ENCODE peak calls at places on chromosomes 1 and 21, in five cellular contexts. One of them, this sample, is unnamed. For H3K4me1, the result is how much of the 10 kb centered on the place peaks cover.

GRCh38 chr1:53257454-53258081 is 19.2 kb upstream of the MAGOH start:
- DNase-seq in tibial artery: no peak
- DNase-seq in ovary: no peak
- DNase-seq in fibroblast of lung: no peak
- DNase-seq in left ventricle myocardium inferior: no peak
- DNase-seq in this sample: no peak

GRCh38 chr1:167661527-167662436 is 31.8 kb downstream of the RCSD1 start:
- DNase-seq in tibial artery: no peak
- DNase-seq in ovary: no peak
- DNase-seq in fibroblast of lung: peak
- DNase-seq in left ventricle myocardium inferior: no peak
- DNase-seq in this sample: no peak

GRCh38 chr1:223870617-223871574 is 25.1 kb upstream of the TP53BP2 start:
- DNase-seq in tibial artery: peak
- DNase-seq in ovary: no peak
- DNase-seq in fibroblast of lung: no peak
- DNase-seq in left ventricle myocardium inferior: no peak
- DNase-seq in this sample: peak

GRCh38 chr1:46798820-46799219 is at the start of gene CYP4B1:
- DNase-seq in tibial artery: peak
- DNase-seq in ovary: peak
- DNase-seq in fibroblast of lung: no peak
- DNase-seq in left ventricle myocardium inferior: peak
- DNase-seq in this sample: peak

GRCh38 chr1:42944207-42944928 is 14.3 kb downstream of the SLC2A1 start:
- DNase-seq in tibial artery: peak
- DNase-seq in ovary: no peak
- DNase-seq in fibroblast of lung: no peak
- DNase-seq in left ventricle myocardium inferior: peak
- DNase-seq in this sample: no peak

GRCh38 chr1:223504741-223505140 is 111.5 kb downstream of the CCDC185 start:
- DNase-seq in tibial artery: peak
- DNase-seq in ovary: no peak
- DNase-seq in fibroblast of lung: peak
- DNase-seq in left ventricle myocardium inferior: no peak
- DNase-seq in this sample: no peak

GRCh38 chr1:26993237-26994019 is at the start of gene TRNP1:
- DNase-seq in tibial artery: peak
- DNase-seq in ovary: no peak
- DNase-seq in fibroblast of lung: peak
- DNase-seq in left ventricle myocardium inferior: peak
- DNase-seq in this sample: peak

GRCh38 chr1:110308247-110308646 is 30.9 kb upstream of the RBM15 start:
- DNase-seq in tibial artery: no peak
- DNase-seq in ovary: no peak
- DNase-seq in fibroblast of lung: peak
- DNase-seq in left ventricle myocardium inferior: no peak
- DNase-seq in this sample: no peak

GRCh38 chr1:25011270-25011669 is 81.2 kb upstream of the RUNX3 start:
- DNase-seq in tibial artery: no peak
- DNase-seq in ovary: no peak
- DNase-seq in fibroblast of lung: no peak
- DNase-seq in left ventricle myocardium inferior: no peak
- DNase-seq in this sample: no peak

GRCh38 chr1:227343727-227344551 is 25.6 kb upstream of the CDC42BPA start:
- DNase-seq in tibial artery: no peak
- DNase-seq in ovary: no peak
- DNase-seq in fibroblast of lung: peak
- DNase-seq in left ventricle myocardium inferior: no peak
- DNase-seq in this sample: no peak

GRCh38 chr1:110875216-110875731 is 2.3 kb downstream of the CD53 start:
- DNase-seq in tibial artery: no peak
- DNase-seq in ovary: no peak
- DNase-seq in fibroblast of lung: no peak
- DNase-seq in left ventricle myocardium inferior: no peak
- DNase-seq in this sample: no peak

GRCh38 chr1:167161762-167162161 is 58.9 kb upstream of the POU2F1 start:
- DNase-seq in tibial artery: no peak
- DNase-seq in ovary: no peak
- DNase-seq in fibroblast of lung: no peak
- DNase-seq in left ventricle myocardium inferior: no peak
- DNase-seq in this sample: no peak

GRCh38 chr1:221877365-221877764 is 135.5 kb upstream of the DUSP10 start:
- DNase-seq in tibial artery: no peak
- DNase-seq in ovary: no peak
- DNase-seq in fibroblast of lung: no peak
- DNase-seq in left ventricle myocardium inferior: no peak
- DNase-seq in this sample: no peak

GRCh38 chr21:25790122-25790951 is 55.6 kb downstream of the GABPA start:
- DNase-seq in tibial artery: no peak
- DNase-seq in ovary: no peak
- DNase-seq in fibroblast of lung: peak
- DNase-seq in left ventricle myocardium inferior: no peak
- DNase-seq in this sample: no peak

GRCh38 chr1:215877452-215877951 is 310.4 kb downstream of the KCTD3 start:
- DNase-seq in tibial artery: no peak
- DNase-seq in ovary: no peak
- DNase-seq in fibroblast of lung: no peak
- DNase-seq in left ventricle myocardium inferior: no peak
- DNase-seq in this sample: no peak

GRCh38 chr1:227343201-227343600 is 24.9 kb upstream of the CDC42BPA start:
- DNase-seq in tibial artery: no peak
- DNase-seq in ovary: no peak
- DNase-seq in fibroblast of lung: no peak
- DNase-seq in left ventricle myocardium inferior: no peak
- DNase-seq in this sample: no peak

GRCh38 chr1:163970699-163971098 is 588.3 kb upstream of the PBX1 start:
- DNase-seq in tibial artery: no peak
- DNase-seq in ovary: no peak
- DNase-seq in fibroblast of lung: no peak
- DNase-seq in left ventricle myocardium inferior: no peak
- DNase-seq in this sample: no peak

GRCh38 chr1:149995927-149996326 is 14.6 kb downstream of the OTUD7B start:
- DNase-seq in tibial artery: no peak
- DNase-seq in ovary: no peak
- DNase-seq in fibroblast of lung: no peak
- DNase-seq in left ventricle myocardium inferior: no peak
- DNase-seq in this sample: no peak

GRCh38 chr1:75614455-75615379 is 3.8 kb upstream of the SLC44A5 start:
- DNase-seq in tibial artery: no peak
- DNase-seq in ovary: peak
- DNase-seq in fibroblast of lung: peak
- DNase-seq in left ventricle myocardium inferior: peak
- DNase-seq in this sample: no peak

GRCh38 chr1:61441723-61442262 is 283.1 kb downstream of the TM2D1 start:
- DNase-seq in tibial artery: no peak
- DNase-seq in ovary: peak
- DNase-seq in fibroblast of lung: peak
- DNase-seq in left ventricle myocardium inferior: peak
- DNase-seq in this sample: no peak

GRCh38 chr1:232952514-232953175 is 2.2 kb downstream of the NTPCR start:
- DNase-seq in tibial artery: no peak
- DNase-seq in ovary: no peak
- DNase-seq in fibroblast of lung: peak
- DNase-seq in left ventricle myocardium inferior: no peak
- DNase-seq in this sample: no peak

GRCh38 chr1:14347776-14348175 is 250.7 kb upstream of the KAZN start:
- DNase-seq in tibial artery: no peak
- DNase-seq in ovary: no peak
- DNase-seq in fibroblast of lung: no peak
- DNase-seq in left ventricle myocardium inferior: no peak
- DNase-seq in this sample: no peak

GRCh38 chr1:14345925-14346550 is 252.4 kb upstream of the KAZN start:
- DNase-seq in tibial artery: no peak
- DNase-seq in ovary: no peak
- DNase-seq in fibroblast of lung: no peak
- DNase-seq in left ventricle myocardium inferior: no peak
- DNase-seq in this sample: no peak

GRCh38 chr1:14352897-14353296 is 245.6 kb upstream of the KAZN start:
- DNase-seq in tibial artery: no peak
- DNase-seq in ovary: no peak
- DNase-seq in fibroblast of lung: no peak
- DNase-seq in left ventricle myocardium inferior: no peak
- DNase-seq in this sample: no peak

GRCh38 chr1:14350197-14350596 is 248.3 kb upstream of the KAZN start:
- DNase-seq in tibial artery: no peak
- DNase-seq in ovary: no peak
- DNase-seq in fibroblast of lung: no peak
- DNase-seq in left ventricle myocardium inferior: no peak
- DNase-seq in this sample: no peak

DNA sequence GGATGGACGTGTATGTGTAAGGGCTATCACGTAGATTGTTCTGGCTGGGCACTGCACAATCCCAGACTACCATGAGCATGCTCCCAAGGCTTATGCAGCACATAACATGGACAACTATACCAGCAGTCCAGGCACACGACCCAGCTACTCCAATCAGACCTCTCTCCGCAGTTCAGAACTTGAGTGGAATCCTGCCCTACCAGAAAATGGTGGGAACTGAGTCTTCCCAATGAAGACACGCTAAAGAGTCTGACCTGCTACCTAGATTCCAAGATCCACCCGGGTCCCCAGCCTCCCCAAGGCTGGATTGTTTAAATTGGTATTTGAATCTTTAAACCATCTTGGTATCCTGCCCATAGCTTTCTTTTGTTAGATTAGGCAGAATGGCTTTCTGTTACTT is 251.3 kb upstream of the KAZN start:
- DNase-seq in tibial artery: no peak
- DNase-seq in ovary: no peak
- DNase-seq in fibroblast of lung: no peak
- DNase-seq in left ventricle myocardium inferior: no peak
- DNase-seq in this sample: no peak
- TF ChIP-seq CTCF in tibial artery: no peak
- TF ChIP-seq CTCF in ovary: no peak
- TF ChIP-seq CTCF in fibroblast of lung: no peak
- TF ChIP-seq CTCF in left ventricle myocardium inferior: no peak
- TF ChIP-seq CTCF in this sample: no peak

GRCh38 chr1:109161836-109162606 is 48.1 kb downstream of the ELAPOR1 start:
- DNase-seq in tibial artery: peak
- DNase-seq in ovary: no peak
- DNase-seq in fibroblast of lung: peak
- DNase-seq in left ventricle myocardium inferior: peak
- DNase-seq in this sample: no peak

GRCh38 chr1:109163549-109163948 is 49.6 kb downstream of the ELAPOR1 start:
- DNase-seq in tibial artery: no peak
- DNase-seq in ovary: no peak
- DNase-seq in fibroblast of lung: no peak
- DNase-seq in left ventricle myocardium inferior: no peak
- DNase-seq in this sample: no peak

GRCh38 chr1:109160054-109160840 is 46.3 kb downstream of the ELAPOR1 start:
- DNase-seq in tibial artery: no peak
- DNase-seq in ovary: no peak
- DNase-seq in fibroblast of lung: no peak
- DNase-seq in left ventricle myocardium inferior: no peak
- DNase-seq in this sample: no peak

GRCh38 chr1:109164538-109164937 is 49.2 kb upstream of the SARS1 start:
- DNase-seq in tibial artery: no peak
- DNase-seq in ovary: no peak
- DNase-seq in fibroblast of lung: no peak
- DNase-seq in left ventricle myocardium inferior: no peak
- DNase-seq in this sample: no peak

DNA sequence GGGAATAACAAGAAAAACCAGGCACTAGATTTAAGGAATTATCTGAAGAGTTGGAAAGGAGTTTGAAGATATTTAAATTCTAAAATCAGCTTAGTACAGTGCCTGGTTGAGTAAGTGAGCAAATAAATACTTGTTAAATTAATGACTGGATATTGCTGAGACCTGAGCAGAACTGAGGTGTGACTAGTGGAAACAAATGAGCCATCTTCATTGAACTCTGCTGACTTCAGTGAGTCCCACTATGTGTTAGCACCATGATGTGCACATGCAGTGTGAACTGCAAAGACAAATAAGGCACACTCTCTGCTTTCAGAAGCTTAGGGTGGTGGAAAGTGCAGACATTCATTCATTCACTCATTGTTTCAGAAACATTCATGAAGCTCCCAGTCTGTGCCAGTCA is 48.7 kb downstream of the ELAPOR1 start:
- DNase-seq in tibial artery: no peak
- DNase-seq in ovary: no peak
- DNase-seq in fibroblast of lung: no peak
- DNase-seq in left ventricle myocardium inferior: no peak
- DNase-seq in this sample: no peak
- H3K4me3 ChIP-seq in tibial artery: no peak
- H3K4me3 ChIP-seq in ovary: no peak
- H3K4me3 ChIP-seq in fibroblast of lung: no peak
- H3K4me3 ChIP-seq in left ventricle myocardium inferior: no peak
- H3K4me3 ChIP-seq in this sample: no peak

DNA sequence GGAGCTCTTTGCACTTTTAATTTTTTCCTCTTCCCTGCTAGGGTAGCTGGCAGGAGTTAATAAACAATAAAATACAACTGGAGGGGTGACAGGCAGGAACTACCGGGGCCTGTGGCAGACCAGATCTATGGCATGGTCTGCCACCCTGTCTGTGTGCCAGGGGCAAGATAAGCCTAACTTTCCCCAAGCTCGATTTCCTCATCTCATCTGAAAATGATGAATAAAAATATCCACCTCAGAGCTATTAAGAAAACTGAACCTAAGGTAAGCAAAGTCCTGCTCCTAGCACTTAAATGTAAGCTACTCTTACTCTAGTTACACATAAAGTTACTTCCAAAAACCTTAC is 879 bp upstream of the IPO13 start:
- DNase-seq in tibial artery: no peak
- DNase-seq in ovary: no peak
- DNase-seq in fibroblast of lung: no peak
- DNase-seq in left ventricle myocardium inferior: no peak
- DNase-seq in this sample: no peak
- H3K4me1 ChIP-seq in tibial artery: under half
- H3K4me1 ChIP-seq in ovary: under half
- H3K4me1 ChIP-seq in fibroblast of lung: under half
- H3K4me1 ChIP-seq in left ventricle myocardium inferior: half or more
- H3K4me1 ChIP-seq in this sample: under half

DNA sequence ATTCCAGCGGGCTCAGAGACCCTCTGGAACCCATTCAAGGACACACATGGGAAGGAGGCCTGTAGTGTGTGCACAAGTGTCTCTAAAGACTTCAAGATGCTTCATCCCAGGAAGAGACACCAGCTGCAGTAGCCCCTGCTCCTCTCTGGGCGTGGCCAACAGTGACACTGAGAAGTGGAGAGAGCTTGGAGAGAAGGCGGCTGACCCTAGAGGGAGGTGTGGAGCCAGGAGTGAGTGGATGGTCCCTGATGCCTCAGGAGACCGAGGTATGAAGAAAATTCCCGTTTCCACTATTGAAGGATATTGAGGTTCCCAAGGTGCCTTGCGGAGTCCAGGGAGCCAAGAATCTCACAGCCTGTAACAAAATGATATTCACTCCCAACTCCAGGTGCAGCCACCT is 14.9 kb upstream of the TNNI1 start:
- DNase-seq in tibial artery: no peak
- DNase-seq in ovary: no peak
- DNase-seq in fibroblast of lung: no peak
- DNase-seq in left ventricle myocardium inferior: no peak
- DNase-seq in this sample: no peak
- TF ChIP-seq CTCF in tibial artery: no peak
- TF ChIP-seq CTCF in ovary: no peak
- TF ChIP-seq CTCF in fibroblast of lung: no peak
- TF ChIP-seq CTCF in left ventricle myocardium inferior: no peak
- TF ChIP-seq CTCF in this sample: no peak

GRCh38 chr1:202807367-202807925 is 775 bp downstream of the KDM5B start:
- DNase-seq in tibial artery: peak
- DNase-seq in ovary: peak
- DNase-seq in fibroblast of lung: peak
- DNase-seq in left ventricle myocardium inferior: peak
- DNase-seq in this sample: no peak
- H3K4me3 ChIP-seq in tibial artery: peak
- H3K4me3 ChIP-seq in ovary: peak
- H3K4me3 ChIP-seq in fibroblast of lung: peak
- H3K4me3 ChIP-seq in left ventricle myocardium inferior: peak
- H3K4me3 ChIP-seq in this sample: peak

This sample was measured in tibial nerve.